ENCODE peak calls at places on chromosomes 12 and 14, in nine cellular contexts. F, T, M, Y, I, L, H, B and D are unnamed samples.

GRCh38 chr12:93737457-93738198 is 60.5 kb downstream of the CRADD start:
- DNase-seq in B (no peak), Y (no peak), T (no peak), I (no peak), H (no peak), F (no peak), L (no peak), M (no peak), D (no peak)

GRCh38 chr14:85527006-85527405 is 2.9 kb upstream of the FLRT2 start:
- DNase-seq in B (no peak), T (no peak), Y (no peak), H (no peak), M (no peak), L (no peak), F (no peak), I (no peak), D (peak; percentile 60)

GRCh38 chr14:51157012-51157411 is 62.1 kb upstream of the TRIM9 start:
- DNase-seq in F (no peak), T (no peak), L (peak; percentile 54), B (peak; percentile 66), H (no peak), M (no peak), Y (no peak), I (no peak), D (no peak)

GRCh38 chr14:99807413-99808132 is 14.4 kb downstream of the EML1 start:
- DNase-seq in Y (peak; percentile 45), L (no peak), M (no peak), I (no peak), B (no peak), H (peak; percentile 39), T (no peak), F (no peak), D (peak; percentile 63)

GRCh38 chr12:9118161-9118560 is 2.4 kb upstream of the A2M start:
- DNase-seq in F (no peak), Y (no peak), T (no peak), H (no peak), M (no peak), I (no peak), B (no peak), L (peak; percentile 53), D (no peak)

GRCh38 chr12:54945082-54945481 is 39.5 kb downstream of the TESPA1 start:
- DNase-seq in M (no peak), F (no peak), I (no peak), L (no peak), H (no peak), Y (no peak), T (no peak), B (no peak), D (no peak)

GRCh38 chr14:101128478-101129450 is 225.2 kb upstream of the RTL1 start:
- DNase-seq in M (peak; percentile 12), H (no peak), L (no peak), T (no peak), I (no peak), F (no peak), B (no peak), Y (peak; percentile 51), D (no peak)

GRCh38 chr14:64826333-64826732 is 53.4 kb downstream of the SPTB start:
- DNase-seq in L (no peak), T (no peak), B (no peak), M (no peak), Y (no peak), H (no peak), I (no peak), F (no peak), D (peak; percentile 12)

GRCh38 chr14:22748691-22749090 is 17.8 kb upstream of the OXA1L start:
- DNase-seq in B (no peak), H (no peak), Y (no peak), F (no peak), T (no peak), M (no peak), I (no peak), L (peak; percentile 22), D (no peak)

GRCh38 chr14:104096751-104097700 is 11.5 kb downstream of the ASPG start:
- DNase-seq in M (no peak), B (no peak), F (peak; percentile 31), H (peak; percentile 56), I (peak; percentile 20), L (no peak), T (no peak), Y (no peak), D (no peak)

GRCh38 chr14:87233806-87234384 is 759.1 kb downstream of the GALC start:
- DNase-seq in M (no peak), I (no peak), H (no peak), F (no peak), B (no peak), Y (no peak), L (no peak), T (no peak), D (no peak)

GRCh38 chr12:6540181-6540877 is 6.0 kb downstream of the GAPDH start:
- DNase-seq in L (peak; percentile 53), M (no peak), Y (peak; percentile 91), H (peak; percentile 88), B (no peak), I (peak; percentile 45), F (peak; percentile 63), T (peak; percentile 37), D (peak; percentile 89)

GRCh38 chr12:80837342-80837978 is 100.3 kb downstream of the LIN7A start:
- DNase-seq in F (no peak), B (peak; percentile 67), Y (no peak), L (peak; percentile 46), H (peak; percentile 48), T (no peak), M (no peak), I (peak; percentile 41), D (peak; percentile 61)

GRCh38 chr14:69191340-69192111 is at the start of gene EXD2:
- DNase-seq in F (peak; percentile 74), B (peak; percentile 88), M (peak; percentile 79), Y (peak; percentile 88), T (peak; percentile 71), L (peak; percentile 93), H (peak; percentile 91), I (peak; percentile 90), D (peak; percentile 69)

GRCh38 chr14:39266589-39266870 is 32.8 kb downstream of the MIA2 start:
- DNase-seq in B (peak; percentile 73), Y (peak; percentile 72), L (peak; percentile 82), I (no peak), M (peak; percentile 57), H (no peak), T (peak; percentile 20), F (no peak), D (no peak)